ENCODE peak calls at places on chromosomes 11 and 22, in four cellular contexts. H, U, C and Y are unnamed samples.

GRCh38 chr11:2380807-2381350 is 3.8 kb downstream of the CD81 start:
- DNase-seq in H (peak; percentile 47), U (no peak), C (peak; percentile 43), Y (peak; percentile 53)

GRCh38 chr11:97461044-97461880 is 1071.4 kb downstream of the JRKL start:
- DNase-seq in H (no peak), U (no peak), C (no peak), Y (no peak)

GRCh38 chr11:119639642-119640205 is 89.3 kb downstream of the NECTIN1 start:
- DNase-seq in H (no peak), U (peak; percentile 62), C (no peak), Y (no peak)

GRCh38 chr11:58498464-58498863 is 9.4 kb downstream of the OR5B21 start:
- DNase-seq in H (no peak), U (no peak), C (no peak), Y (no peak)

GRCh38 chr11:76419896-76420295 is 24.9 kb upstream of the EMSY start:
- DNase-seq in H (no peak), U (peak; percentile 34), C (no peak), Y (peak; percentile 55)

GRCh38 chr22:45531441-45531840 is 28.8 kb downstream of the FBLN1 start:
- DNase-seq in H (no peak), U (no peak), C (peak; percentile 75), Y (no peak)

GRCh38 chr11:119983240-119983732 is 154.6 kb downstream of the TRIM29 start:
- DNase-seq in H (no peak), U (no peak), C (no peak), Y (no peak)

GRCh38 chr11:66546966-66547661 is 411 bp downstream of the ACTN3 start:
- DNase-seq in H (no peak), U (peak; percentile 67), C (no peak), Y (no peak)

GRCh38 chr11:13335319-13335718 is 57.7 kb downstream of the BMAL1 start:
- DNase-seq in H (peak; percentile 71), U (peak; percentile 72), C (peak; percentile 74), Y (peak; percentile 62)

GRCh38 chr22:31313366-31314147 is 21.3 kb upstream of the PIK3IP1 start:
- DNase-seq in H (peak; percentile 94), U (peak; percentile 75), C (peak; percentile 98), Y (peak; percentile 88)

GRCh38 chr11:43399983-43400630 is 41.4 kb downstream of the TTC17 start:
- DNase-seq in H (no peak), U (no peak), C (no peak), Y (no peak)

GRCh38 chr11:95135155-95135554 is 45.5 kb downstream of the ENDOD1 start:
- DNase-seq in H (peak; percentile 62), U (no peak), C (no peak), Y (peak; percentile 46)

GRCh38 chr11:105538531-105538930 is 71.3 kb upstream of the GRIA4 start:
- DNase-seq in H (no peak), U (no peak), C (no peak), Y (no peak)

GRCh38 chr22:24285245-24285644 is 14.6 kb downstream of the SPECC1L start:
- DNase-seq in H (no peak), U (no peak), C (no peak), Y (no peak)
- H3K27ac ChIP-seq in H (no peak overlapping the region), U (no peak overlapping the region), C (peak overlapping the region; percentile 67), Y (no peak overlapping the region)

GRCh38 chr11:3802016-3802790 is 4.8 kb upstream of the NUP98 start:
- DNase-seq in H (no peak), U (no peak), C (no peak), Y (no peak)
- H3K27ac ChIP-seq in H (no peak overlapping the region), U (no peak overlapping the region), C (no peak overlapping the region), Y (no peak overlapping the region)

GRCh38 chr11:116984589-116984988 is 113.6 kb downstream of the SIK3 start:
- DNase-seq in H (no peak), U (no peak), C (no peak), Y (no peak)
- H3K27ac ChIP-seq in H (peak overlapping the region; percentile 64), U (no peak overlapping the region), C (no peak overlapping the region), Y (no peak overlapping the region)

DNA sequence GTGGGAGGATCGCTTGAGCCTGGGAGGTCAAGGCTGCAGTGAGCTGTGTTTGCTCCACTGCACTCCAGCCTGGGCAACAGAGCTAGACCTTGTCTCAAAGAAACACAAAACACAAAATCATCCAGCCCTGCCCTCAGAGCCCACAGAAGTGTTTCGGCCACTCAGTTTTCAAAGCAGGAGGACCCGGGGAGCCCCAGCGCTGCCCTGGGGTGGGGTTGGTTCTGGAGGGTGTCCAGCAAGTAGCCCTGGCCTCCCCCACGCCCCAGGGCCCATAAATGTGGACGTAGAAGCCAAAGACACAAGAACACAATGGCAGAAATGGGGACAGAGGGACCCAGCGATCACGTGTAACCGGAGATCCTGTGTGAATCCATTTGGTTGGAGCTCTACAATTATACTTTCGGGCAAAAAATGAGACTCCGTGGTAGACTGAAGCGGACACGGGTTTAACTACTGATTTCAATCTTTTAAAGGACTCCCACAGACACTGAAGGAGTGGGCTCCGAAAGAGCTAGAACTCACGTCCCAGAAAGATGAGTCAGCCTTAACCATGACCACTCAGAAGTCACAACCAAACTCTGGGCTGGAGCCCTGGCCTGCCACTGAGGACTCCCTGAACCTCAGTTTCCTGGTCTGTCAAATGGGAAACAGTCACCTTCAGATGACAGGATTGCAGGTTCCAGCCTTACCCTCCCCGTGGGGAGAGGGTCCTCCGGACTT is 9.0 kb upstream of the CYTH4 start:
- DNase-seq in H (no peak), U (no peak), C (no peak), Y (no peak)
- H3K27ac ChIP-seq in H (no peak overlapping the region), U (no peak overlapping the region), C (no peak overlapping the region), Y (no peak overlapping the region)

GRCh38 chr11:62024975-62025374 is 57.5 kb upstream of the FTH1 start:
- DNase-seq in H (no peak), U (no peak), C (no peak), Y (no peak)

GRCh38 chr11:62025429-62026105 is 58.1 kb upstream of the FTH1 start:
- DNase-seq in H (peak; percentile 68), U (no peak), C (peak; percentile 10), Y (peak; percentile 84)

GRCh38 chr11:62030071-62030684 is 62.7 kb upstream of the FTH1 start:
- DNase-seq in H (no peak), U (peak; percentile 23), C (no peak), Y (no peak)

DNA sequence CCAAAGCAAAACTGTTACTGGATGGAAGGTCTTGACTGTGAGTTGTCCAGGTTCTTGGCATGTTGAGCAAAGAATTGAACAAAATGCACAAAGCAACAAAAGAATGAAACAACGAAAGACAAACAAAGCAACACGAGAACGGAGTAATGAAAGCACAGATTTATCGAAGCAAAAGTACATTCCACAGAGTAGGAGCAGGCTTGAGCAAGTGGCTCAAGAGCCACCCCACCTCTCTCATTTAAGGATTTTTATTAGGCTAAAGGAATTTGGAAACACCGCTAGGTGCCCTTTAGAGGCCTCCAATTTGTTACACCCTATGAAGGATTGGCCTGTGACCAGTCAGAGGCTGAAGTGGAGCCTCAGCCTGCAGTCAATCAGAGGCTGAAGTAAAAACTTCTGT is 59.3 kb upstream of the FTH1 start:
- DNase-seq in H (no peak), U (no peak), C (no peak), Y (no peak)
- H3K27ac ChIP-seq in H (no peak overlapping the region), U (no peak overlapping the region), C (no peak overlapping the region), Y (no peak overlapping the region)